ENCODE peak calls at places on chromosomes 2 and 18, in six cellular contexts. C is IMR-90, I is keratinocyte, O is esophagus squamous epithelium, N is heart left ventricle, M is left ventricle myocardium inferior. J is an unnamed sample. For H3K9me3, the result is how much of the 10 kb centered on the place peaks cover.

GRCh38 chr2:37740330-37740729 is 68.9 kb upstream of the CDC42EP3 start:
- DNase-seq in N (no peak), C (peak), O (no peak), M (no peak), I (no peak), J (peak)

GRCh38 chr2:85551698-85552678 is 9.3 kb downstream of the GGCX start:
- DNase-seq in N (peak), I (no peak), M (peak), O (no peak), C (peak), J (no peak)

GRCh38 chr2:64035067-64035942 is 16.1 kb upstream of the VPS54 start:
- DNase-seq in M (no peak), O (no peak), I (no peak), N (no peak), C (peak), J (no peak)

GRCh38 chr18:3585656-3586509 is 135.9 kb downstream of the TGIF1 start:
- DNase-seq in N (peak), O (peak), I (peak), M (peak), C (peak), J (no peak)

GRCh38 chr2:195612515-195613495 is 44.2 kb upstream of the SLC39A10 start:
- DNase-seq in O (no peak), N (no peak), M (no peak), I (peak), C (peak), J (peak)

GRCh38 chr18:41391616-41392610 is 563.1 kb upstream of the PIK3C3 start:
- DNase-seq in N (peak), I (no peak), M (no peak), O (no peak), C (peak), J (peak)

GRCh38 chr2:15170068-15170775 is 390.9 kb downstream of the NBAS start:
- DNase-seq in C (no peak), N (no peak), O (no peak), M (no peak), I (no peak), J (peak)

GRCh38 chr2:64404002-64404731 is 49.8 kb upstream of the LGALSL start:
- DNase-seq in C (peak), O (peak), M (peak), N (peak), I (no peak), J (no peak)

GRCh38 chr2:233919319-233919718 is 2.1 kb downstream of the TRPM8 start:
- DNase-seq in C (no peak), I (no peak), N (no peak), M (no peak), O (no peak), J (no peak)

GRCh38 chr2:233919938-233920337 is 2.8 kb downstream of the TRPM8 start:
- DNase-seq in M (no peak), C (peak), N (no peak), O (no peak), I (no peak), J (no peak)

GRCh38 chr2:233917146-233917545 is at the start of gene TRPM8:
- DNase-seq in M (no peak), N (no peak), I (no peak), C (no peak), O (no peak), J (no peak)

GRCh38 chr2:233912799-233913423 is 4.3 kb upstream of the TRPM8 start:
- DNase-seq in M (no peak), I (no peak), O (no peak), C (peak), N (no peak), J (no peak)

DNA sequence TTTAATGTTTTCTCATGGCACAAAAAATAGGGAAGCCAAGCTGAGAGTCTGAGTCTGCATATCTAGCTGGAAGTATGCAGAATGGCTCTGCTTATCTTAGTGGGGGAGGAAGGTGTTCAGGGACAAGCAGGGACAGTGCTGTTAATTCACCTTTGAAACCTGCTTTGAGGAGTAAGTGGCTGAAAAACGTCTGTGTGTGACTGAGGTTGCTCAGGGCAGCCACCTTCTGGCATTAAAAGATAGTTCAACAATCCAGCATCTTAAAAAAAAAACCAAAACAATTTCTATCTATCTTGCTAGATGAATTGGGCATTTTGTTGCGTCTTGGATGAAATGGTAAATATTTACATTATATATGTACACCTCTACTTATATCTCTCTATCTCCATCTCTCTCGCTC is 2.0 kb upstream of the TRPM8 start:
- DNase-seq in N (no peak), I (no peak), C (peak), O (no peak), M (no peak), J (no peak)
- TF ChIP-seq CTCF in N (no peak), I (peak), C (peak), O (no peak), M (no peak), J (peak)

DNA sequence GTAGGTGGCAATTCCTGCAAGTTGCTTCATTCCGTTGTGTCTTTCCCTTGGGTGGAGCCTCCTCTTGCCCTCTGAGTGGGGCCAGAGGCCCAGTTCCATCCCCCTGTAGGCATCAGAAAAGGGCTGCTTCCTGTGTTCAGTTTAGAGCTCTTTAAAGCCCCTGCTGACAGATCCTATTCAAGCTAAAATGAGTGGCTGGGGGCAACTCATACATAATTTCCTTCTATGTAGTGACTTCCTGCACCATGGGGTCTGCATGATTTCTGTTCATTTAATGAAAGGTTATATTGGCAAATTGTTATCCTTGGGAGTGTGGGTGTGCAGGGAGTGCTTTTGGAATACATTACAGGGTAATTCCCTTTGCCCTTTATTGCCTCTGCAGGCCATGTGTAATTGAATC is 52.5 kb downstream of the GPR39 start:
- DNase-seq in O (no peak), M (no peak), N (no peak), C (no peak), I (no peak), J (no peak)
- H3K9me3 ChIP-seq in O (under half), M (half or more), N (under half), C (under half), I (under half), J (under half)

GRCh38 chr2:191152841-191153240 is 2.0 kb upstream of the STAT4 start:
- DNase-seq in O (no peak), M (no peak), N (no peak), I (no peak), C (peak), J (no peak)
- H3K27ac ChIP-seq in O (no peak), M (no peak), N (no peak), I (no peak), C (no peak), J (no peak)

GRCh38 chr2:182592691-182593393 is 123.2 kb upstream of the DNAJC10 start:
- DNase-seq in I (peak), N (no peak), C (no peak), M (no peak), O (no peak), J (no peak)
- TF ChIP-seq CTCF in I (no peak), N (no peak), C (no peak), M (no peak), O (no peak), J (peak)